ENCODE peak calls at places on chromosomes 2 and 18, in eight cellular contexts. One of them, this sample, is unnamed.

GRCh38 chr2:30584116-30584515 is 137.1 kb downstream of the LCLAT1 start:
- DNase-seq in A172: no peak
- DNase-seq in Caki2: no peak
- DNase-seq in retinal pigment epithelial cell: no peak
- DNase-seq in Calu3: no peak
- DNase-seq in activated T-helper 1 cell treated with Interleukin-2 at 50 U/mL for 16 hours: no peak
- DNase-seq in HT1080: no peak
- DNase-seq in activated CD4-positive, alpha-beta T cell treated with anti-CD3 and anti-CD28 coated beads, Interleukin-2, amount 50 U/mL, for 24 hours: no peak
- DNase-seq in this sample: no peak

GRCh38 chr2:15472133-15472532 is 89.0 kb downstream of the NBAS start:
- DNase-seq in A172: peak; percentile 20
- DNase-seq in Caki2: peak; percentile 4
- DNase-seq in retinal pigment epithelial cell: no peak
- DNase-seq in Calu3: no peak
- DNase-seq in activated T-helper 1 cell treated with Interleukin-2 at 50 U/mL for 16 hours: no peak
- DNase-seq in HT1080: peak; percentile 37
- DNase-seq in activated CD4-positive, alpha-beta T cell treated with anti-CD3 and anti-CD28 coated beads, Interleukin-2, amount 50 U/mL, for 24 hours: no peak
- DNase-seq in this sample: no peak

GRCh38 chr2:218781691-218782528 is at the start of gene CYP27A1:
- DNase-seq in A172: no peak
- DNase-seq in Caki2: no peak
- DNase-seq in retinal pigment epithelial cell: no peak
- DNase-seq in Calu3: peak; percentile 33
- DNase-seq in activated T-helper 1 cell treated with Interleukin-2 at 50 U/mL for 16 hours: no peak
- DNase-seq in HT1080: no peak
- DNase-seq in activated CD4-positive, alpha-beta T cell treated with anti-CD3 and anti-CD28 coated beads, Interleukin-2, amount 50 U/mL, for 24 hours: no peak
- DNase-seq in this sample: peak; percentile 18

GRCh38 chr2:128261245-128262128 is 57.2 kb downstream of the HS6ST1 start:
- DNase-seq in A172: no peak
- DNase-seq in Caki2: no peak
- DNase-seq in retinal pigment epithelial cell: no peak
- DNase-seq in Calu3: no peak
- DNase-seq in activated T-helper 1 cell treated with Interleukin-2 at 50 U/mL for 16 hours: no peak
- DNase-seq in HT1080: no peak
- DNase-seq in activated CD4-positive, alpha-beta T cell treated with anti-CD3 and anti-CD28 coated beads, Interleukin-2, amount 50 U/mL, for 24 hours: no peak
- DNase-seq in this sample: no peak

GRCh38 chr2:8016688-8017087 is 665.2 kb upstream of the ID2 start:
- DNase-seq in A172: no peak
- DNase-seq in Caki2: no peak
- DNase-seq in retinal pigment epithelial cell: no peak
- DNase-seq in Calu3: no peak
- DNase-seq in activated T-helper 1 cell treated with Interleukin-2 at 50 U/mL for 16 hours: no peak
- DNase-seq in HT1080: no peak
- DNase-seq in activated CD4-positive, alpha-beta T cell treated with anti-CD3 and anti-CD28 coated beads, Interleukin-2, amount 50 U/mL, for 24 hours: no peak
- DNase-seq in this sample: no peak

GRCh38 chr2:134776836-134777235 is 58.0 kb upstream of the TMEM163 start:
- DNase-seq in A172: no peak
- DNase-seq in Caki2: no peak
- DNase-seq in retinal pigment epithelial cell: no peak
- DNase-seq in Calu3: no peak
- DNase-seq in activated T-helper 1 cell treated with Interleukin-2 at 50 U/mL for 16 hours: no peak
- DNase-seq in HT1080: no peak
- DNase-seq in activated CD4-positive, alpha-beta T cell treated with anti-CD3 and anti-CD28 coated beads, Interleukin-2, amount 50 U/mL, for 24 hours: no peak
- DNase-seq in this sample: no peak

GRCh38 chr2:47520302-47520630 is 117.3 kb downstream of the MSH2 start:
- DNase-seq in A172: no peak
- DNase-seq in Caki2: no peak
- DNase-seq in retinal pigment epithelial cell: no peak
- DNase-seq in Calu3: no peak
- DNase-seq in activated T-helper 1 cell treated with Interleukin-2 at 50 U/mL for 16 hours: no peak
- DNase-seq in HT1080: no peak
- DNase-seq in activated CD4-positive, alpha-beta T cell treated with anti-CD3 and anti-CD28 coated beads, Interleukin-2, amount 50 U/mL, for 24 hours: no peak
- DNase-seq in this sample: no peak

GRCh38 chr2:12106440-12107080 is 360.1 kb downstream of the LPIN1 start:
- DNase-seq in A172: peak; percentile 98
- DNase-seq in Caki2: peak; percentile 10
- DNase-seq in retinal pigment epithelial cell: peak; percentile 72
- DNase-seq in Calu3: peak; percentile 64
- DNase-seq in activated T-helper 1 cell treated with Interleukin-2 at 50 U/mL for 16 hours: no peak
- DNase-seq in HT1080: peak; percentile 97
- DNase-seq in activated CD4-positive, alpha-beta T cell treated with anti-CD3 and anti-CD28 coated beads, Interleukin-2, amount 50 U/mL, for 24 hours: peak; percentile 23
- DNase-seq in this sample: no peak

GRCh38 chr2:187461294-187462261 is 13.5 kb upstream of the CALCRL start:
- DNase-seq in A172: no peak
- DNase-seq in Caki2: peak; percentile 87
- DNase-seq in retinal pigment epithelial cell: no peak
- DNase-seq in Calu3: no peak
- DNase-seq in activated T-helper 1 cell treated with Interleukin-2 at 50 U/mL for 16 hours: no peak
- DNase-seq in HT1080: no peak
- DNase-seq in activated CD4-positive, alpha-beta T cell treated with anti-CD3 and anti-CD28 coated beads, Interleukin-2, amount 50 U/mL, for 24 hours: no peak
- DNase-seq in this sample: no peak

GRCh38 chr2:184793196-184793595 is 194.9 kb downstream of the ZNF804A start:
- DNase-seq in A172: no peak
- DNase-seq in Caki2: no peak
- DNase-seq in retinal pigment epithelial cell: no peak
- DNase-seq in Calu3: no peak
- DNase-seq in activated T-helper 1 cell treated with Interleukin-2 at 50 U/mL for 16 hours: no peak
- DNase-seq in HT1080: no peak
- DNase-seq in activated CD4-positive, alpha-beta T cell treated with anti-CD3 and anti-CD28 coated beads, Interleukin-2, amount 50 U/mL, for 24 hours: no peak
- DNase-seq in this sample: no peak

GRCh38 chr18:3892141-3892540 is 442.2 kb downstream of the TGIF1 start:
- DNase-seq in A172: no peak
- DNase-seq in Caki2: no peak
- DNase-seq in retinal pigment epithelial cell: no peak
- DNase-seq in Calu3: no peak
- DNase-seq in activated T-helper 1 cell treated with Interleukin-2 at 50 U/mL for 16 hours: no peak
- DNase-seq in HT1080: peak; percentile 27
- DNase-seq in activated CD4-positive, alpha-beta T cell treated with anti-CD3 and anti-CD28 coated beads, Interleukin-2, amount 50 U/mL, for 24 hours: no peak
- DNase-seq in this sample: no peak

GRCh38 chr2:240467149-240467642 is 31.7 kb downstream of the GPC1 start:
- DNase-seq in A172: no peak
- DNase-seq in Caki2: no peak
- DNase-seq in retinal pigment epithelial cell: no peak
- DNase-seq in Calu3: no peak
- DNase-seq in activated T-helper 1 cell treated with Interleukin-2 at 50 U/mL for 16 hours: no peak
- DNase-seq in HT1080: no peak
- DNase-seq in activated CD4-positive, alpha-beta T cell treated with anti-CD3 and anti-CD28 coated beads, Interleukin-2, amount 50 U/mL, for 24 hours: no peak
- DNase-seq in this sample: no peak

GRCh38 chr2:81213598-81213997 is 909.0 kb upstream of the LRRTM1 start:
- DNase-seq in A172: no peak
- DNase-seq in Caki2: no peak
- DNase-seq in retinal pigment epithelial cell: no peak
- DNase-seq in Calu3: no peak
- DNase-seq in activated T-helper 1 cell treated with Interleukin-2 at 50 U/mL for 16 hours: no peak
- DNase-seq in HT1080: no peak
- DNase-seq in activated CD4-positive, alpha-beta T cell treated with anti-CD3 and anti-CD28 coated beads, Interleukin-2, amount 50 U/mL, for 24 hours: no peak
- DNase-seq in this sample: no peak

GRCh38 chr2:137467246-137467862 is 496.9 kb upstream of the HNMT start:
- DNase-seq in A172: peak; percentile 42
- DNase-seq in Caki2: peak; percentile 16
- DNase-seq in retinal pigment epithelial cell: no peak
- DNase-seq in Calu3: peak; percentile 62
- DNase-seq in activated T-helper 1 cell treated with Interleukin-2 at 50 U/mL for 16 hours: no peak
- DNase-seq in HT1080: peak; percentile 48
- DNase-seq in activated CD4-positive, alpha-beta T cell treated with anti-CD3 and anti-CD28 coated beads, Interleukin-2, amount 50 U/mL, for 24 hours: no peak
- DNase-seq in this sample: peak; percentile 78

GRCh38 chr2:43576983-43577892 is 18.6 kb downstream of the THADA start:
- DNase-seq in A172: peak; percentile 60
- DNase-seq in Caki2: peak; percentile 29
- DNase-seq in retinal pigment epithelial cell: no peak
- DNase-seq in Calu3: peak; percentile 12
- DNase-seq in activated T-helper 1 cell treated with Interleukin-2 at 50 U/mL for 16 hours: no peak
- DNase-seq in HT1080: peak; percentile 14
- DNase-seq in activated CD4-positive, alpha-beta T cell treated with anti-CD3 and anti-CD28 coated beads, Interleukin-2, amount 50 U/mL, for 24 hours: no peak
- DNase-seq in this sample: peak; percentile 54

GRCh38 chr2:100269889-100270288 is 52.4 kb downstream of the LONRF2 start:
- DNase-seq in A172: no peak
- DNase-seq in Caki2: no peak
- DNase-seq in retinal pigment epithelial cell: no peak
- DNase-seq in Calu3: no peak
- DNase-seq in activated T-helper 1 cell treated with Interleukin-2 at 50 U/mL for 16 hours: no peak
- DNase-seq in HT1080: no peak
- DNase-seq in activated CD4-positive, alpha-beta T cell treated with anti-CD3 and anti-CD28 coated beads, Interleukin-2, amount 50 U/mL, for 24 hours: no peak
- DNase-seq in this sample: no peak

GRCh38 chr18:62632788-62633455 is 82.4 kb upstream of the PHLPP1 start:
- DNase-seq in A172: no peak
- DNase-seq in Caki2: no peak
- DNase-seq in retinal pigment epithelial cell: no peak
- DNase-seq in Calu3: no peak
- DNase-seq in activated T-helper 1 cell treated with Interleukin-2 at 50 U/mL for 16 hours: no peak
- DNase-seq in HT1080: no peak
- DNase-seq in activated CD4-positive, alpha-beta T cell treated with anti-CD3 and anti-CD28 coated beads, Interleukin-2, amount 50 U/mL, for 24 hours: no peak
- DNase-seq in this sample: no peak

GRCh38 chr18:9779630-9780029 is 71.5 kb downstream of the RAB31 start:
- DNase-seq in A172: no peak
- DNase-seq in Caki2: peak; percentile 23
- DNase-seq in retinal pigment epithelial cell: no peak
- DNase-seq in Calu3: peak; percentile 65
- DNase-seq in activated T-helper 1 cell treated with Interleukin-2 at 50 U/mL for 16 hours: no peak
- DNase-seq in HT1080: peak; percentile 13
- DNase-seq in activated CD4-positive, alpha-beta T cell treated with anti-CD3 and anti-CD28 coated beads, Interleukin-2, amount 50 U/mL, for 24 hours: no peak
- DNase-seq in this sample: peak; percentile 51

GRCh38 chr2:25042321-25043240 is 705 bp downstream of the EFR3B start:
- DNase-seq in A172: no peak
- DNase-seq in Caki2: peak; percentile 33
- DNase-seq in retinal pigment epithelial cell: no peak
- DNase-seq in Calu3: peak; percentile 24
- DNase-seq in activated T-helper 1 cell treated with Interleukin-2 at 50 U/mL for 16 hours: no peak
- DNase-seq in HT1080: peak; percentile 6
- DNase-seq in activated CD4-positive, alpha-beta T cell treated with anti-CD3 and anti-CD28 coated beads, Interleukin-2, amount 50 U/mL, for 24 hours: no peak
- DNase-seq in this sample: peak; percentile 31

GRCh38 chr2:43105586-43106562 is 120.5 kb downstream of the ZFP36L2 start:
- DNase-seq in A172: no peak
- DNase-seq in Caki2: no peak
- DNase-seq in retinal pigment epithelial cell: no peak
- DNase-seq in Calu3: peak; percentile 33
- DNase-seq in activated T-helper 1 cell treated with Interleukin-2 at 50 U/mL for 16 hours: no peak
- DNase-seq in HT1080: no peak
- DNase-seq in activated CD4-positive, alpha-beta T cell treated with anti-CD3 and anti-CD28 coated beads, Interleukin-2, amount 50 U/mL, for 24 hours: no peak
- DNase-seq in this sample: peak; percentile 59

GRCh38 chr2:67982956-67983355 is 79.8 kb downstream of the C1D start:
- DNase-seq in A172: no peak
- DNase-seq in Caki2: no peak
- DNase-seq in retinal pigment epithelial cell: no peak
- DNase-seq in Calu3: no peak
- DNase-seq in activated T-helper 1 cell treated with Interleukin-2 at 50 U/mL for 16 hours: no peak
- DNase-seq in HT1080: no peak
- DNase-seq in activated CD4-positive, alpha-beta T cell treated with anti-CD3 and anti-CD28 coated beads, Interleukin-2, amount 50 U/mL, for 24 hours: no peak
- DNase-seq in this sample: no peak

GRCh38 chr18:76968073-76968472 is 145.7 kb downstream of the ZNF236 start:
- DNase-seq in A172: no peak
- DNase-seq in Caki2: no peak
- DNase-seq in retinal pigment epithelial cell: no peak
- DNase-seq in Calu3: no peak
- DNase-seq in activated T-helper 1 cell treated with Interleukin-2 at 50 U/mL for 16 hours: no peak
- DNase-seq in HT1080: no peak
- DNase-seq in activated CD4-positive, alpha-beta T cell treated with anti-CD3 and anti-CD28 coated beads, Interleukin-2, amount 50 U/mL, for 24 hours: no peak
- DNase-seq in this sample: no peak

GRCh38 chr2:67451086-67451832 is 54.1 kb downstream of the ETAA1 start:
- DNase-seq in A172: peak; percentile 40
- DNase-seq in Caki2: peak; percentile 73
- DNase-seq in retinal pigment epithelial cell: no peak
- DNase-seq in Calu3: peak; percentile 36
- DNase-seq in activated T-helper 1 cell treated with Interleukin-2 at 50 U/mL for 16 hours: no peak
- DNase-seq in HT1080: peak; percentile 87
- DNase-seq in activated CD4-positive, alpha-beta T cell treated with anti-CD3 and anti-CD28 coated beads, Interleukin-2, amount 50 U/mL, for 24 hours: no peak
- DNase-seq in this sample: peak; percentile 43

GRCh38 chr2:204108301-204108700 is 171.7 kb downstream of the ICOS start:
- DNase-seq in A172: peak; percentile 44
- DNase-seq in Caki2: peak; percentile 4
- DNase-seq in retinal pigment epithelial cell: peak; percentile 5
- DNase-seq in Calu3: peak; percentile 28
- DNase-seq in activated T-helper 1 cell treated with Interleukin-2 at 50 U/mL for 16 hours: peak; percentile 4
- DNase-seq in HT1080: peak; percentile 37
- DNase-seq in activated CD4-positive, alpha-beta T cell treated with anti-CD3 and anti-CD28 coated beads, Interleukin-2, amount 50 U/mL, for 24 hours: peak; percentile 24
- DNase-seq in this sample: peak; percentile 39

This sample was measured in HT-29.